ENCODE peak calls at places on chromosomes 16 and 17, in five cellular contexts. Z is ascending aorta, H is tibial nerve, C is psoas muscle, U is A673. M is an unnamed sample. For H3K4me1, the result is how much of the 10 kb centered on the place peaks cover.

GRCh38 chr16:1940273-1941161 is 2.5 kb downstream of the MSRB1 start:
- DNase-seq in Z (no peak), H (no peak), C (no peak), U (no peak), M (peak)

GRCh38 chr16:71807905-71808592 is 585 bp downstream of the AP1G1 start:
- DNase-seq in Z (no peak), H (no peak), C (no peak), U (no peak), M (peak)

GRCh38 chr17:46877466-46877865 is 26.1 kb downstream of the WNT9B start:
- DNase-seq in Z (no peak), H (no peak), C (no peak), U (no peak), M (no peak)

GRCh38 chr16:30761427-30761927 is 385 bp downstream of the CFAP119 start:
- DNase-seq in Z (no peak), H (no peak), C (peak), U (peak), M (peak)

GRCh38 chr17:8494021-8494420 is 58.3 kb downstream of the NDEL1 start:
- DNase-seq in Z (peak), H (no peak), C (no peak), U (no peak), M (no peak)

GRCh38 chr17:80421381-80422090 is 6.6 kb downstream of the ENDOV start:
- DNase-seq in Z (no peak), H (no peak), C (peak), U (no peak), M (no peak)

GRCh38 chr16:912684-913613 is 57.8 kb downstream of the LMF1 start:
- DNase-seq in Z (no peak), H (peak), C (no peak), U (peak), M (peak)

GRCh38 chr17:17727111-17727659 is 45.9 kb downstream of the RAI1 start:
- DNase-seq in Z (no peak), H (no peak), C (no peak), U (no peak), M (no peak)

GRCh38 chr17:63120406-63120805 is 154.4 kb downstream of the TANC2 start:
- DNase-seq in Z (no peak), H (no peak), C (no peak), U (peak), M (no peak)

GRCh38 chr16:7888421-7888820 is 555.8 kb downstream of the RBFOX1 start:
- DNase-seq in Z (no peak), H (no peak), C (no peak), U (no peak), M (no peak)

GRCh38 chr17:1031711-1032110 is 34.8 kb downstream of the TIMM22 start:
- DNase-seq in Z (peak), H (no peak), C (peak), U (peak), M (peak)

GRCh38 chr16:54506691-54507090 is 220.1 kb upstream of the IRX3 start:
- DNase-seq in Z (no peak), H (no peak), C (no peak), U (peak), M (no peak)

GRCh38 chr16:67666538-67667433 is at the start of the genes C16orf86 and ENKD1:
- DNase-seq in Z (peak), H (peak), C (peak), U (peak), M (peak)

GRCh38 chr16:1293921-1294656 is 15.3 kb upstream of the UBE2I start:
- DNase-seq in Z (no peak), H (no peak), C (no peak), U (no peak), M (no peak)

GRCh38 chr16:87702325-87702811 is 63.4 kb downstream of the KLHDC4 start:
- DNase-seq in Z (no peak), H (no peak), C (no peak), U (no peak), M (no peak)

GRCh38 chr16:67166035-67166882 is 1.7 kb downstream of the HSF4 start:
- DNase-seq in Z (no peak), H (no peak), C (no peak), U (no peak), M (no peak)

GRCh38 chr17:4230142-4230541 is 33.6 kb downstream of the ANKFY1 start:
- DNase-seq in Z (peak), H (peak), C (no peak), U (peak), M (peak)

GRCh38 chr16:1579214-1579613 is 32.7 kb downstream of the IFT140 start:
- DNase-seq in Z (no peak), H (no peak), C (no peak), U (no peak), M (no peak)

GRCh38 chr16:83887088-83887487 is 11.8 kb upstream of the MLYCD start:
- DNase-seq in Z (no peak), H (no peak), C (no peak), U (peak), M (peak)

GRCh38 chr16:10675861-10676260 is 18.9 kb downstream of the TEKT5 start:
- DNase-seq in Z (no peak), H (no peak), C (no peak), U (no peak), M (no peak)

GRCh38 chr16:24988593-24989338 is 26.4 kb downstream of the ARHGAP17 start:
- DNase-seq in Z (peak), H (no peak), C (no peak), U (peak), M (peak)

GRCh38 chr16:4090476-4090875 is 25.8 kb downstream of the ADCY9 start:
- DNase-seq in Z (peak), H (no peak), C (no peak), U (no peak), M (no peak)

GRCh38 chr16:16158082-16158658 is 65.1 kb downstream of the ABCC6 start:
- DNase-seq in Z (no peak), H (no peak), C (no peak), U (no peak), M (no peak)

GRCh38 chr17:82250868-82251500 is 22.1 kb downstream of the SLC16A3 start:
- DNase-seq in Z (no peak), H (no peak), C (peak), U (no peak), M (no peak)

GRCh38 chr17:48484850-48485249 is 46.0 kb downstream of the HOXB1 start:
- DNase-seq in Z (no peak), H (no peak), C (no peak), U (peak), M (no peak)

GRCh38 chr16:15996432-15997109 is 47.2 kb downstream of the ABCC1 start:
- DNase-seq in Z (peak), H (peak), C (peak), U (no peak), M (peak)

GRCh38 chr17:27944546-27945332 is 51.6 kb upstream of the LYRM9 start:
- DNase-seq in Z (no peak), H (no peak), C (no peak), U (no peak), M (no peak)

DNA sequence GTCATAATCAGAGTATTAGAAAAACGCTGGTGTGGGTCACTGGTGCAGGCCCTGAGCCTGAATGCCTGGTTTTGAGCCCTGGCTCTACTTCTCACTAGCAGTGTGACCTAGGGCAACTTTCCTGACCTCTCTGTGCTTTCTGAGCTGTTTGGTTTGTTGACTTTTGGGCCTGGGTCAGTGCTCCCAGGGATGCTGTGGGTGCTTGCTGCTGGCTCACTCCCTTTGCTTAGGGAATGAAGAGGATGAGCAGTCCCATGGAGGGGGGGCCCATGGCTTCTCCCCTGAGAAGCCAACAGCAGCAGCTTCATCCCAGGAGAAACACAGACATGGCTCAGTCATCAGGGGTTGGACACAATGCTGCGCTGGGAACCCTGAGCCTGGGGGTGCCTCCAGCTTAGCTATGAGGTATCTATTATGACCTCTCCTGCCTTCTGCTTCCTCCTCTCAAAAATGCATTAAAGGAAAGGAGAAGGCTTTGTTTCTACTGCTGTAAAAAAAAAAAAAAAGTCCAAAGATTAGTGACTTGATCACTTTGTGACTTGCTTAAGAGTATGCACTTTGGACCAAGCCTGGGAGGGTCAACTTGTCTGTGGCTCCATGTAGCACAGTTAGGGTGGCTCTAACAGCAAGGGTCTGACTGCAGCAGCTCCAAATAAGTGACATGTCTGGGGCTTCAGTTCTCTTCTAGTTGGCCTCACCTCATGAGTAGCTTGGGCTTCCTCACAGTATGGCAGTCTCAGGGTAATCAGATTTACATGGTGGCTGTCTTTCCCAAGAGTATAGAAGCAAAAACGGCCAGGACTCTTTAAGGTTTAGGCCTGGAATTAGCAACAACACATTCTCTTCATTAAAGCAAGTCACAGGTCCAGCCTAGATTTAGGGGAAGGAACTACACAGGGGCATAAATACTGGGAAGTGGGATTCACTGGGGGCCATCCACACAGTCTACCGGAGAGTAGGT is 13.0 kb downstream of the NKD1 start:
- DNase-seq in Z (no peak), H (no peak), C (no peak), U (no peak), M (no peak)
- H3K4me1 ChIP-seq in Z (under half), H (under half), C (under half), U (under half), M (under half)

GRCh38 chr17:33974276-33974675 is 280.8 kb upstream of the CCL2 start:
- DNase-seq in Z (no peak), H (no peak), C (no peak), U (no peak), M (no peak)

GRCh38 chr17:33980193-33980592 is 274.9 kb upstream of the CCL2 start:
- DNase-seq in Z (no peak), H (no peak), C (no peak), U (no peak), M (no peak)

GRCh38 chr17:33976816-33977215 is 278.3 kb upstream of the CCL2 start:
- DNase-seq in Z (no peak), H (no peak), C (no peak), U (no peak), M (no peak)

GRCh38 chr17:33978889-33979288 is 276.2 kb upstream of the CCL2 start:
- DNase-seq in Z (no peak), H (no peak), C (no peak), U (no peak), M (no peak)

GRCh38 chr17:33977729-33978514 is 277.2 kb upstream of the CCL2 start:
- DNase-seq in Z (no peak), H (no peak), C (peak), U (no peak), M (no peak)
- H3K27ac ChIP-seq in Z (no peak), H (no peak), C (no peak), U (no peak), M (no peak)

DNA sequence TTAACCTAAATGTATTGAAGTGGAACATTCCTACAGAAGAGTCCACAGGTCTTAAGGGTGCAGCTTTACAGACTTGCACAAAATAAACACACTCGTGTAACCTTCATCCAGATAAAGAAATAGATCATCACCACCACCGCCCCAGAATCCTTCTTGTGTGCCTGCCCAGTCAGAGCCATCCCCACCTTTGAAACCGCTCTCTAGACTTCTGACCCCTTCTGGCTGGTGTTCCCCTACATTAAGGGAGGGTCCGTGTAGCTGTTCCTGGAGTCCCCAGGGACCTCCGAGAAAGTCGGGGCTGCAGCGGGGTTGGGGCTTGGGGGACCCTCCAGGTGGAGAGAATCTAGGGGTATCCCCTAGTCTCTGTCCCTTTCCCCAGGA is 9.4 kb downstream of the TBX4 start:
- DNase-seq in Z (no peak), H (no peak), C (no peak), U (no peak), M (no peak)
- H3K4me3 ChIP-seq in Z (peak), H (no peak), C (peak), U (peak), M (no peak)

GRCh38 chr16:12575288-12575687 is 228.4 kb downstream of the CPPED1 start:
- DNase-seq in Z (no peak), H (no peak), C (no peak), U (peak), M (no peak)
- H3K4me1 ChIP-seq in Z (under half), H (under half), C (under half), U (under half), M (under half)

GRCh38 chr17:75340636-75341035 is 51.4 kb upstream of the SLC25A19 start:
- DNase-seq in Z (no peak), H (no peak), C (no peak), U (no peak), M (no peak)

GRCh38 chr17:75341784-75342183 is 52.6 kb upstream of the SLC25A19 start:
- DNase-seq in Z (no peak), H (no peak), C (no peak), U (no peak), M (no peak)

GRCh38 chr17:75345514-75346167 is 56.4 kb upstream of the SLC25A19 start:
- DNase-seq in Z (no peak), H (no peak), C (no peak), U (no peak), M (no peak)

GRCh38 chr17:75344664-75345063 is 55.4 kb upstream of the SLC25A19 start:
- DNase-seq in Z (no peak), H (no peak), C (no peak), U (no peak), M (no peak)

DNA sequence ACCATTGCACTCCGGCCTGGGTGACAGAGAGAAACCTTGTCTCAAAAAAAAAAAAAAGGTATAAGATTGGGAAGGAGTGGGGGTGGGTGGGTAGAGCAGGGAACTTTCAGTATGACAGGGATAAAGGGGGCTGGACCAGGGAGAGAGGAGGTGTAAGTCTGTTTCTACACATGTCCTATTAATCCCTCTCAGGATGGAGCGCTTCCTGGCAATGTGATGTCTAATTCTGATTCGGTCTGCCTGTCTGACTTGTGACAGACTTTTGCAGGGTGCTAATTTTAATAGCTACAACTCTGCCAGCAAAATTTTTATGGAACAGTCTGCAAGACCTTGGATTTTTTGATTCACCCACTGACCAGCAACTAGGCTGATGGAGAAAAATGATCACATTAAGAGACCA is 53.8 kb upstream of the SLC25A19 start:
- DNase-seq in Z (no peak), H (no peak), C (no peak), U (no peak), M (no peak)
- H3K27ac ChIP-seq in Z (no peak), H (no peak), C (no peak), U (no peak), M (no peak)

GRCh38 chr16:88938933-88939813 is 37.8 kb downstream of the CBFA2T3 start:
- DNase-seq in Z (no peak), H (no peak), C (no peak), U (no peak), M (no peak)
- H3K4me3 ChIP-seq in Z (peak), H (peak), C (peak), U (no peak), M (no peak)